ENCODE peak calls at places on chromosomes 2 and 18, in seven cellular contexts. N, K, C, V, F, O and L are unnamed samples.

GRCh38 chr18:69528439-69528838 is 127.8 kb downstream of the DOK6 start:
- DNase-seq in N (no peak), K (no peak), C (no peak), V (no peak), F (no peak), O (no peak), L (no peak)

GRCh38 chr18:10365901-10366300 is 88.5 kb upstream of the APCDD1 start:
- DNase-seq in N (no peak), K (no peak), C (no peak), V (no peak), F (no peak), O (no peak), L (no peak)

GRCh38 chr2:237961637-237962036 is 5.2 kb upstream of the UBE2F start:
- DNase-seq in N (no peak), K (no peak), C (no peak), V (no peak), F (no peak), O (no peak), L (no peak)

GRCh38 chr2:213187833-213188532 is 36.6 kb upstream of the IKZF2 start:
- DNase-seq in N (peak), K (no peak), C (no peak), V (peak), F (peak), O (peak), L (peak)

GRCh38 chr2:105919826-105920225 is 175.1 kb downstream of the NCK2 start:
- DNase-seq in N (peak), K (peak), C (no peak), V (no peak), F (peak), O (peak), L (no peak)

GRCh38 chr2:75560768-75561565 is at the start of gene EVA1A:
- DNase-seq in N (peak), K (peak), C (peak), V (peak), F (peak), O (peak), L (peak)

GRCh38 chr2:48444404-48444803 is 85.5 kb upstream of the STON1 start:
- DNase-seq in N (no peak), K (no peak), C (no peak), V (no peak), F (no peak), O (no peak), L (no peak)

GRCh38 chr2:189659734-189660133 is 1.5 kb upstream of the ASNSD1 start:
- DNase-seq in N (no peak), K (no peak), C (no peak), V (no peak), F (no peak), O (no peak), L (no peak)

GRCh38 chr2:234463626-234464290 is 33.1 kb downstream of the ARL4C start:
- DNase-seq in N (peak), K (peak), C (no peak), V (no peak), F (peak), O (no peak), L (no peak)

GRCh38 chr2:73266061-73266891 is 18.0 kb downstream of the FBXO41 start:
- DNase-seq in N (no peak), K (no peak), C (no peak), V (no peak), F (no peak), O (no peak), L (no peak)

GRCh38 chr2:199874209-199874608 is 23.2 kb upstream of the FTCDNL1 start:
- DNase-seq in N (no peak), K (no peak), C (no peak), V (no peak), F (no peak), O (no peak), L (no peak)

GRCh38 chr2:128536925-128537620 is 218.4 kb upstream of the HS6ST1 start:
- DNase-seq in N (peak), K (peak), C (no peak), V (peak), F (peak), O (peak), L (no peak)

GRCh38 chr2:24163186-24163585 is 11.7 kb upstream of the FAM228A start:
- DNase-seq in N (no peak), K (no peak), C (no peak), V (no peak), F (no peak), O (no peak), L (no peak)

GRCh38 chr2:28809927-28810326 is 707 bp upstream of the SPDYA start:
- DNase-seq in N (peak), K (no peak), C (no peak), V (no peak), F (no peak), O (no peak), L (no peak)

GRCh38 chr18:48922801-48923730 is 27.7 kb downstream of the SMAD7 start:
- DNase-seq in N (no peak), K (no peak), C (peak), V (peak), F (peak), O (peak), L (no peak)

GRCh38 chr2:17375262-17375661 is 143.0 kb downstream of the RAD51AP2 start:
- DNase-seq in N (peak), K (no peak), C (no peak), V (no peak), F (no peak), O (no peak), L (no peak)

GRCh38 chr2:148751907-148752306 is 107.4 kb downstream of the EPC2 start:
- DNase-seq in N (no peak), K (no peak), C (no peak), V (no peak), F (no peak), O (no peak), L (no peak)

GRCh38 chr2:187497858-187498463 is 49.9 kb upstream of the CALCRL start:
- DNase-seq in N (peak), K (no peak), C (no peak), V (peak), F (no peak), O (no peak), L (no peak)

GRCh38 chr2:199463000-199463692 is 5.4 kb upstream of the SATB2 start:
- DNase-seq in N (no peak), K (no peak), C (peak), V (peak), F (peak), O (peak), L (peak)

DNA sequence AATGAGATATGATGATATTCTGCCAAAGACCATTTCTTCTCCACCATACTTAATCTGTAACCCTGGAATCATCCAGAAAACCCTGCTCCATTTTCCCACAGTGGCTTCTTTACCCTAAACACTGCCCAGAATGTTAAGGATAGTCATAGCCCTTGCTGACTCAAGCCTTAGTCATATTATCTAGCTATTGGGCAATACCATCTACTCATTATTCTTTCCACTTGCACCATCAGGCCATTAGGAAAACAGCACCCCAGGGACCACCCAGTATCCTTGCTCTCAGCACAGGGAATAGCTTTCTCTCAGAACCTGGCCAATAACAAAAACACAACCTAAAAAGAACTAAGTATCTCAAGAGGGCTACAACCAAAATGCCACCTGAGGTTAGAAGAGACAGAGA is 445.7 kb upstream of the SLC14A2 start:
- DNase-seq in N (peak), K (no peak), C (no peak), V (no peak), F (peak), O (peak), L (no peak)
- TF ChIP-seq CTCF in N (peak), K (no peak), C (no peak), V (no peak), F (no peak), O (no peak), L (no peak)

GRCh38 chr18:30139631-30140287 is 902.8 kb downstream of the DSC3 start:
- DNase-seq in N (no peak), K (no peak), C (no peak), V (no peak), F (peak), O (no peak), L (no peak)

GRCh38 chr18:30134020-30134419 is 908.5 kb downstream of the DSC3 start:
- DNase-seq in N (no peak), K (no peak), C (no peak), V (no peak), F (no peak), O (no peak), L (no peak)

GRCh38 chr18:30132959-30133358 is 909.6 kb downstream of the DSC3 start:
- DNase-seq in N (peak), K (no peak), C (no peak), V (no peak), F (no peak), O (no peak), L (no peak)

GRCh38 chr18:30135938-30136337 is 906.6 kb downstream of the DSC3 start:
- DNase-seq in N (no peak), K (no peak), C (no peak), V (no peak), F (no peak), O (no peak), L (no peak)
- TF ChIP-seq CTCF in N (no peak), K (no peak), C (no peak), V (no peak), F (no peak), O (no peak), L (no peak)

DNA sequence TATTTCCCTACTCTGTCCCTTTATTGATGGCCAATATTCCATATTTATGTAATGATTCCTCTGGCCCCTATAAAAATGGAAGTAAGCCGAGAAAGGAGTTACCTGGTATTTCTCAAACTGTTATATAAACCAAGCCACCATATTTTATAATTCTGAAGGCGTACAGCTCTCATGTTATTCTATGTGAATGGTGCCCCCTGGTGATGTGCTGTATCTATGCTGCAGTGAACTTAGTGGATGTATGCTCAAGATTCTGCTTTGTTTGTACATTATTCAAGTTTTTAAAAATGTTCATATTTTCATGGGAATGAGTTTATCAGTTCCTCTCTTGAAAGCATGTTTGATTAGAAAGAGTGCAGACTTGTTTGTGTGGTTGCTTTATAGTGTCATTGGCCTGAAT is 194.5 kb upstream of the LRRTM1 start:
- DNase-seq in N (peak), K (no peak), C (no peak), V (peak), F (peak), O (peak), L (no peak)
- TF ChIP-seq CTCF in N (peak), K (peak), C (peak), V (peak), F (peak), O (peak), L (peak)

GRCh38 chr2:119478188-119479065 is 45.9 kb downstream of the SCTR start:
- DNase-seq in N (no peak), K (no peak), C (no peak), V (no peak), F (no peak), O (no peak), L (no peak)
- TF ChIP-seq CTCF in N (no peak), K (no peak), C (no peak), V (no peak), F (no peak), O (no peak), L (no peak)

GRCh38 chr2:170845343-170845742 is 28.7 kb downstream of the GAD1 start:
- DNase-seq in N (no peak), K (peak), C (no peak), V (peak), F (no peak), O (no peak), L (no peak)
- TF ChIP-seq CTCF in N (no peak), K (peak), C (peak), V (peak), F (no peak), O (peak), L (peak)

DNA sequence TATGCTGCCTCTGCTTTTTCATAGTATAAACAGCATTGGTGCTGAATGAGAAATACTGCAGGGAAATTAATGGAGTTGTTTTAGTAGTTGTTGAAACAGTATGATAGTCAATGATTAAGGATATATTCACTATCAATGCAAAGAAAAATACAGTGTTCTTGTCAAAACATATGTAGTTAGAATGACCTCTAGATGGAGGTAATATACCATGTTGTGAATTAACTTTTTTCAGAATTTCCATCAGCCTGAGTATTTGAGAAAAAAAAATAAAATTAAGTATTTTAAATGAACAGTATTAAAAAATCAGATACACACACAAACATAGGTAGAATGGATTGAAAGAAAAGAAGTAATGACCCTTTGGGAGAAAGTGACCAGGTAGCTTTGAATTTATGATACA is 59.5 kb downstream of the RMDN2 start:
- DNase-seq in N (peak), K (no peak), C (no peak), V (no peak), F (no peak), O (no peak), L (no peak)
- TF ChIP-seq CTCF in N (no peak), K (peak), C (no peak), V (peak), F (peak), O (peak), L (no peak)

GRCh38 chr2:33599175-33599942 is at the start of gene FAM98A:
- DNase-seq in N (peak), K (peak), C (peak), V (peak), F (peak), O (peak), L (peak)
- TF ChIP-seq CTCF in N (peak), K (peak), C (no peak), V (peak), F (no peak), O (peak), L (peak)

DNA sequence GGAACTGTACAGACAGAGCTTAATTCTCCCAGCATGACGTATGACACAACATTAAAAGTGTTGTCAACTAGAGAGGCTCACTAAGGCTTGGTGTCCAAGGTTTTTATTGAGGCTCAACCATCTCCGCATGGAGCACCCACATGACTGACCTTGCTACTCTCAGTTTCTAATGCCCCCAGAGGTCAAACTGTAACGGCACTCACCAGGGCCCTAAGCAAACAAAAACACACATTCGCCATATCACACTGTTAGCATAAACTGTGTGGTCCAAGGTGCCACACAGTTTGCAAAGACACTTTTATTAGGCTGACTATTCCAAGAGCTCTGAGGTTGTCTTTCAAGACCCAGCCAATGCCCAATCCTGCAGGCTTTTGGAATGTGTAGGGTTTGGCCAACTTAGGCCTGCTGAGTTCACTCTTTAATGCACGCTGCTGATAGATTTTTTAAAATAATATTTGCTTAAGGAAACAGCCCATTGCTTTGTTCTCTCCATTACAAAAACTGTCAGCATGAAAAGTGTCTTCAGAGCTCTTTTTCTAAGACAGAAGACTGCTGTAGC is 114.9 kb downstream of the DSC3 start:
- DNase-seq in N (no peak), K (no peak), C (no peak), V (no peak), F (no peak), O (no peak), L (no peak)
- TF ChIP-seq CTCF in N (no peak), K (no peak), C (no peak), V (no peak), F (no peak), O (no peak), L (no peak)